ENCODE peak calls at places on chromosomes 16 and 17, in six cellular contexts. V, O, G, S, B and E are unnamed samples.

GRCh38 chr16:79154081-79154480 is 446.5 kb downstream of the MAF start:
- ATAC-seq in S (no peak), V (no peak), G (no peak), O (no peak), B (no peak), E (no peak)

GRCh38 chr17:82552580-82552979 is 33.0 kb downstream of the FOXK2 start:
- ATAC-seq in G (no peak), O (no peak), V (no peak), S (peak; percentile 28), B (no peak), E (no peak)

GRCh38 chr17:76529224-76529642 is 8.3 kb downstream of the CYGB start:
- ATAC-seq in B (peak; percentile 40), O (no peak), S (peak; percentile 74), V (no peak), G (peak; percentile 24), E (peak; percentile 81)

GRCh38 chr17:9802294-9802693 is 10.9 kb upstream of the DHRS7C start:
- ATAC-seq in S (peak; percentile 46), V (peak; percentile 92), O (no peak), G (no peak), B (no peak), E (no peak)

GRCh38 chr17:40707720-40708119 is 4.2 kb upstream of the KRT24 start:
- ATAC-seq in G (no peak), B (peak; percentile 46), V (peak; percentile 54), S (peak; percentile 79), O (no peak), E (peak; percentile 95)

GRCh38 chr17:45127583-45128300 is 4.6 kb downstream of the PLCD3 start:
- ATAC-seq in B (peak; percentile 12), G (peak; percentile 11), O (no peak), S (peak; percentile 8), V (peak; percentile 41), E (peak; percentile 30)

GRCh38 chr16:4814046-4814445 is 11.6 kb upstream of the ROGDI start:
- ATAC-seq in S (peak; percentile 80), G (no peak), B (no peak), O (no peak), V (no peak), E (peak; percentile 85)

GRCh38 chr16:57373117-57373947 is 1.0 kb downstream of the CX3CL1 start:
- ATAC-seq in V (peak; percentile 6), B (no peak), G (no peak), S (no peak), O (no peak), E (no peak)

GRCh38 chr16:27531186-27531585 is 18.5 kb downstream of the GTF3C1 start:
- ATAC-seq in G (no peak), V (no peak), B (peak; percentile 55), S (peak; percentile 48), O (no peak), E (no peak)

GRCh38 chr16:20976568-20976967 is 76.0 kb downstream of the LYRM1 start:
- ATAC-seq in S (no peak), O (no peak), B (no peak), V (no peak), G (no peak), E (no peak)

GRCh38 chr16:48223490-48223889 is 20.6 kb upstream of the LONP2 start:
- ATAC-seq in O (no peak), B (no peak), G (no peak), S (no peak), V (no peak), E (no peak)

GRCh38 chr17:62871291-62871690 is 63.2 kb upstream of the MARCHF10 start:
- ATAC-seq in V (no peak), O (no peak), B (no peak), S (no peak), G (no peak), E (no peak)

GRCh38 chr16:30797670-30798309 is 10.8 kb upstream of the ZNF629 start:
- ATAC-seq in B (no peak), O (no peak), V (peak; percentile 90), G (peak; percentile 43), S (no peak), E (no peak)

GRCh38 chr16:1316033-1316405 is 6.6 kb downstream of the UBE2I start:
- ATAC-seq in B (no peak), V (no peak), O (no peak), G (no peak), S (no peak), E (no peak)

GRCh38 chr17:66192378-66192687 is 400 bp upstream of the CEP112 start:
- ATAC-seq in B (no peak), S (no peak), G (peak; percentile 36), O (no peak), V (no peak), E (no peak)

GRCh38 chr17:57356153-57356721 is 99.9 kb downstream of the MSI2 start:
- ATAC-seq in O (no peak), B (no peak), V (no peak), S (no peak), G (no peak), E (no peak)

GRCh38 chr17:2898255-2898926 is 102.2 kb downstream of the RAP1GAP2 start:
- ATAC-seq in S (no peak), V (peak; percentile 11), O (no peak), B (peak; percentile 52), G (no peak), E (no peak)

GRCh38 chr17:3157218-3157617 is 29.9 kb upstream of the OR1G1 start:
- ATAC-seq in B (no peak), O (no peak), S (no peak), G (no peak), V (no peak), E (no peak)

GRCh38 chr16:67963325-67964321 is 4.8 kb downstream of the SLC12A4 start:
- ATAC-seq in V (no peak), S (peak; percentile 3), B (no peak), G (no peak), O (no peak), E (no peak)

GRCh38 chr16:81001330-81001729 is 5.4 kb downstream of the CMC2 start:
- ATAC-seq in V (no peak), G (no peak), O (no peak), B (no peak), S (no peak), E (no peak)
- H3K4me1 ChIP-seq in V (peaks cover 31% of the 10 kb centered on the region), G (peaks cover 4% of the 10 kb centered on the region), O (peaks cover 20% of the 10 kb centered on the region), B (peaks cover 34% of the 10 kb centered on the region), S (peaks cover 40% of the 10 kb centered on the region), E (no peaks in the 10 kb centered on the region)

DNA sequence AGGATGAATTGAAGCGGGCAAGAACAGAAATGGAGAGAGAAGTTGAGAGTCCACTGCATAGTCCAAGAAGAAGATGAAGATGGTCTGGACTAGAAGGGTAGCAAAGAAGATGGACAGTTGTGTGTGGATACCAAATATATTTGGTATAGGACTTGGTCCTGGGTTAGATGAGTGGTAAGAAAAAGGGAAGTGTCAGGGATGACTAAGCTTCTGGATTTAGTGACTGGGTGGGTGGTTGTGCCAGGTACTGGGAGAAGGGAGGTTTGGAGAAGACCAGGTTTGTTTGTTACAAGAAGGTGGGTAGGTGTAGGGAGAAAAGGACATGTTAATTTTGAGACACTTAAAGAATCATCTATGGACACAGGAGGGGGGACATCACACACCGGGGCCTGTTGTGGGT is 5.4 kb downstream of the VMP1 start:
- ATAC-seq in O (no peak), V (no peak), B (no peak), S (no peak), G (no peak), E (no peak)
- H3K4me1 ChIP-seq in O (no peaks in the 10 kb centered on the region), V (peaks cover 24% of the 10 kb centered on the region), B (peaks cover 30% of the 10 kb centered on the region), S (peaks cover 17% of the 10 kb centered on the region), G (peaks cover 6% of the 10 kb centered on the region), E (peaks cover 47% of the 10 kb centered on the region)

GRCh38 chr16:85460252-85460982 is 152.7 kb upstream of the GSE1 start:
- ATAC-seq in O (no peak), B (no peak), G (no peak), S (no peak), V (no peak), E (peak; percentile 2)
- H3K4me1 ChIP-seq in O (peaks cover 11% of the 10 kb centered on the region), B (peaks cover 29% of the 10 kb centered on the region), G (no peaks in the 10 kb centered on the region), S (peaks cover 51% of the 10 kb centered on the region), V (peaks cover 37% of the 10 kb centered on the region), E (peaks cover 60% of the 10 kb centered on the region)

DNA sequence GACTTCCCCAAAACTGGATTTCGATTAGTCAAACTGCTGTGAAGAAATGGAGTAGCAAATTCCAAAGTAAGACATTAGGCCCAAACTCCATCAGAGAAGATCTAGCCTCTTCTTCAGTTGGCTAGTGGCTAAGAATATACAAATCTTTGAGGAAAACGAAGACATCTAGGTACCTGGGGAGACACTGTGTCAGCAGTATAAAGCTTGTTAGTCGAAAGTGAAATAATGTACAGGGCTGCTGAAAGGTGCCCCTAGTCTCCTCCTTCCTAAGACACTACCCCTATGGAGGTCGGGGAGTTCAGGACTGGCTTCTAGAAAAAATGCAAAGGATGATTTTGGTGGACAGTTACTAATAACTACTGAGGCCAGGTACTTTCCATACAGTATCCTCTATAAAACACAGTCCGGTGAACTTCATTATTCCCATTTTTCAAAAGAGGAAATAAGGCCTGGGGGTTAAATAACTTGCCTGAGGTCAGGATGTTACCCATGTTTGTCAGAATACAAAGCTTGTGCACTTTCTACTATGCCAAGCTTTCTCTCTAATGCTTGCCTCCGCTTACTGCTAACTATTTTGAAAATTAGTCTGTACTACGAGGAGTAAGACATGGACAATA is 15.0 kb downstream of the DNAJC7 start:
- ATAC-seq in G (no peak), S (no peak), V (no peak), O (no peak), B (no peak), E (no peak)
- H3K4me1 ChIP-seq in G (no peaks in the 10 kb centered on the region), S (peaks cover 28% of the 10 kb centered on the region), V (peaks cover 46% of the 10 kb centered on the region), O (no peaks in the 10 kb centered on the region), B (peaks cover 11% of the 10 kb centered on the region), E (no peaks in the 10 kb centered on the region)

GRCh38 chr17:80665792-80666191 is 121.2 kb downstream of the RPTOR start:
- ATAC-seq in O (no peak), B (no peak), V (no peak), S (no peak), G (no peak), E (no peak)
- H3K4me1 ChIP-seq in O (peaks cover 60% of the 10 kb centered on the region), B (no peaks in the 10 kb centered on the region), V (no peaks in the 10 kb centered on the region), S (peaks cover 4% of the 10 kb centered on the region), G (peaks cover 7% of the 10 kb centered on the region), E (no peaks in the 10 kb centered on the region)

DNA sequence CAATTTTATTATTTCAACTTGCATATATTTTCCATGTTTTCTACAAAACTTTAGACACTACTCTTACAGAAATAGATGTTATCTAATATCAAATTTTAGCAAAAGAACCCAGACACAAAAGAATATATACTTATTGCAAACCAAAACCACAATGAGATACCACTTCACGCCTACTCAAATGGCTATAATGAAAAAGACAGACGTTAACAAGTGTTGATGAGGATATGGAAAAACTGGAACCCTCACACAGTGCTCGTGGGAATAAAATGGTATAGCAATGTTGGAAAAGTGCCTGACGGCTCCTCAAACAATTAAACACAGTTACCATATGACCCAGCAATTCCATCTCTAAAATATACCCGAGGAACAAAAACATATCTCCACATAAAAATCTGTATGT is 27.1 kb downstream of the USP31 start:
- ATAC-seq in G (no peak), O (no peak), B (no peak), S (no peak), V (no peak), E (no peak)
- H3K4me1 ChIP-seq in G (peaks cover 59% of the 10 kb centered on the region), O (no peaks in the 10 kb centered on the region), B (peaks cover 4% of the 10 kb centered on the region), S (peaks cover 45% of the 10 kb centered on the region), V (peaks cover 51% of the 10 kb centered on the region), E (peaks cover 90% of the 10 kb centered on the region)